ENCODE peak calls at places on chromosomes 12 and 14, in five cellular contexts. C is heart right ventricle, V is Peyer's patch, Q is tibial artery, I is transverse colon. X is an unnamed sample. For H3K4me1, the result is how much of the 10 kb centered on the place peaks cover.

GRCh38 chr14:62143235-62143634 is 381.0 kb downstream of the SNAPC1 start:
- DNase-seq in C (no peak), V (no peak), Q (no peak), I (no peak), X (no peak)

GRCh38 chr14:43161477-43161876 is 1345.6 kb downstream of the FSCB start:
- DNase-seq in C (no peak), V (no peak), Q (no peak), I (no peak), X (no peak)

GRCh38 chr14:100892496-100893227 is 10.9 kb downstream of the RTL1 start:
- DNase-seq in C (no peak), V (peak), Q (no peak), I (peak), X (no peak)

GRCh38 chr12:103673891-103674375 is 86.9 kb downstream of the STAB2 start:
- DNase-seq in C (no peak), V (peak), Q (no peak), I (peak), X (peak)

GRCh38 chr12:55019784-55020183 is at the start of gene NEUROD4:
- DNase-seq in C (no peak), V (no peak), Q (no peak), I (no peak), X (peak)

GRCh38 chr12:14769462-14769836 is 33.8 kb downstream of the WBP11 start:
- DNase-seq in C (peak), V (peak), Q (no peak), I (peak), X (peak)

GRCh38 chr12:79934309-79935020 is 432 bp downstream of the PPP1R12A start:
- DNase-seq in C (no peak), V (no peak), Q (peak), I (no peak), X (peak)

GRCh38 chr12:131002271-131002670 is 48.6 kb downstream of the ADGRD1 start:
- DNase-seq in C (no peak), V (no peak), Q (no peak), I (no peak), X (no peak)

GRCh38 chr14:61537567-61538463 is 157.5 kb upstream of the HIF1A start:
- DNase-seq in C (no peak), V (peak), Q (no peak), I (peak), X (no peak)

GRCh38 chr14:94575730-94576585 is 5.3 kb upstream of the SERPINA5 start:
- DNase-seq in C (no peak), V (peak), Q (peak), I (no peak), X (no peak)

GRCh38 chr12:130320553-130320952 is 17.1 kb upstream of the PIWIL1 start:
- DNase-seq in C (no peak), V (no peak), Q (no peak), I (no peak), X (no peak)

DNA sequence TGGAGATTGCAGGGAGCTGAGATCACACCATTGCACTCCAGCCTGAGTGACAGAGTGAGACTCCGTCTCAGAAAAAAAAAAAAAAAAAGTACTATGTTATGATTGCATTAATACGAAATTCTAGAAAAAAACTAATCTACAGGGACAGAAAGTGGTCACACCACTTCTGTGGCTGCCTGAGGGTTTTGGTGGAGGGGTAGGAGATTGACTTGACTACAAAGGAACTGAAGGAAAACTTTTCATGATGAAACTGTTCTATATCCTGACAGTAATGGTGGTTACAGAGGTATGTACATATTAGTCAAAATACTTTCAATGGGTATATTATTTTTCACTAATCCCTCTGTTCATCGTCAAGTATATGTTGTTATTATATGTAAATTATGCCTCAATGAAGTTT is 42.1 kb downstream of the FOXN3 start:
- DNase-seq in C (no peak), V (no peak), Q (no peak), I (no peak), X (no peak)
- H3K4me1 ChIP-seq in C (under half), V (under half), Q (half or more), I (under half), X (under half)

DNA sequence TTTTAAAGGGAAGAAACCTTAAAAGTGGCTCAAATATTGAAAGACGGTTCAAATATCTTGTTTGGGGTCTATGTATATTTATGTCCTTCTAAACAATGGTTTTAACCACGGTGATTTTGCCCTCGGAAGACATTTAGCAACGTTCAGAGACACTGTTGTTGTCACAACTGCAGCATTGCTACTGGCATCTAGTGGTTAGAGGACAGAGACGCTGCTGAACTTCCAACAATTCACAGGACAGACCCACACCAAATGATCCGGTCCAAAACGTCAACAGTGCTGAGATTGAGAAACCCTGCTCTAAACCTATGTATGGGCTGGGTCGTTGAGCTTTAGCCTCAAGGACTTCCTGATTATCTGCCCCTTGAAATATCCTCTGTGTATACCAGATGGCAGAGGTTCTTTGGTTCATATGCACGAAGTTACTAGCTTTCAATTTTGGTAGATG is 1.7 kb downstream of the ANGEL1 start:
- DNase-seq in C (no peak), V (peak), Q (no peak), I (peak), X (no peak)
- TF ChIP-seq CTCF in C (peak), V (peak), Q (peak), I (no peak), X (no peak)

GRCh38 chr12:23947395-23947794 is 2.1 kb downstream of the SOX5 start:
- DNase-seq in C (no peak), V (no peak), Q (no peak), I (no peak), X (no peak)
- H3K4me3 ChIP-seq in C (no peak), V (no peak), Q (no peak), I (no peak), X (no peak)

DNA sequence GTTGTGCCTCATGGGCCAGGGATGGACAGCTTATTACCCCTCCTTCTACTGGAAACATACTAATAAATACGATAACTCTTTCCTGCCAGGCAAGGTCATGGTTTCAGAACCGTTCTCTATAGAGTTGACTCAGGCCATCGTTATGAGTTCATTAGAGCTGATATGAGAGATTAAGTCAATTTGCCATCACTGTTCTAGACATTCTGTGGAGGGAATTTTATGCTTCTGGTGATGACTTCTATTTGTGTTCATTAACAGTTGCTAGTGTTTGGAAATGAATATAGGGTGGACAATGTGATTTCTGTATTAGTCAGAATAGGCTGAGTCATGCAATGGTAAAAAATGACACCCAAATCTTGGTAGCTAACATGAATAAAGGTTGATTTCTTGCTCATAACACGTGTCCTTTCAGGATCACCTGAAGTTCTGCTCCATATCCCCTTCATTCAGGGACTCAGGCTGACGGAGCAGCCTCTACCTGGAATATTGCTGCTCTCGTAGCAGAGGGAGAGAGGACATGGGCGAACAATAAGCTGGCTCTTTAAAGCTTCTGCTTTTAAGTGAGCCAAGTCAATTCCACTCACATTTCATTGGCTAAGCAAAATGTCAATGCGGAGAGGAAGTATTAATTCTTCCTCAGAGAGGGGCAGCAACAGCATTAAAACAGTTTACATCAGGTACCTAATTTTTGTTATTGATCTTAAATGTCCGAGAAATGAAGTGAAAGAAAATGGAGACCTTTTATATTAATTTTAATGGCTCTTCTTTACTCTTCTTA is 18.6 kb upstream of the TBPL2 start:
- DNase-seq in C (no peak), V (no peak), Q (no peak), I (no peak), X (no peak)
- H3K4me1 ChIP-seq in C (under half), V (under half), Q (under half), I (under half), X (under half)

DNA sequence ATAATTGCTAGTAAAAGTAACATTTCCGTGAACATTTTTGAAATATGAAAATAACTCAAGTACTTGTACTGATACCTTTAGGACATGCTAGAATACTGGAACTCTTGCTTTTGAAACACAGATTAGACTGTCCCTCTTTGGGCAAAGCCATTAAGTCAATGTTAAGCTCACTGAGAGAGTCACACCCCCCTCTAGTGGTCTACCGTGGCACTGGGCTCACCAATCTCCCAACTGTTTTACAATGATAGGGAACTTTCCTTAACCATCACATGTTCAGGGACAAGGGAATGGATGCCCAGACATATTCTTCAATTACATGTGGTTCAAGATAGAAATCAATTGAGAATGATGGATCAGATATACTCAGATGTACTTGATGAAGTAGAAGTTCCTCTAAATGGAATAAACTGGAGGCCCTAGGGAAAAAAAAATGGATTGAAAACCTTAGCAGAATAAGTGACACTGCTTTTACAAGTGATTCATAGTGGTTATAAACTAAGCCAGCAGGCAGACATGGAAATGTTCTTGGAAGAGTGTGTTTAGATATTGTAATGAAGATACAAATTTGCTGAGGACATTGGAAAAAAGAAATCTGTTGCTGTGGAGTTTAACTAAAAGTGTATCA is 17.8 kb downstream of the NANOG start:
- DNase-seq in C (peak), V (peak), Q (peak), I (peak), X (no peak)
- TF ChIP-seq CTCF in C (peak), V (peak), Q (peak), I (peak), X (peak)

GRCh38 chr14:103104654-103105511 is 10.4 kb downstream of the EXOC3L4 start:
- DNase-seq in C (peak), V (peak), Q (no peak), I (peak), X (no peak)
- H3K4me3 ChIP-seq in C (no peak), V (peak), Q (no peak), I (no peak), X (no peak)

X was measured in mucosa of descending colon.